ENCODE peak calls at places on chromosome 22, in eight cellular contexts. One of them, this sample, is unnamed.

GRCh38 chr22:27748355-27749168 is 53.0 kb downstream of the MN1 start:
- DNase-seq in thyroid gland: no peak
- DNase-seq in heart right ventricle: no peak
- DNase-seq in dorsolateral prefrontal cortex: no peak
- DNase-seq in cardiac fibroblast: peak
- DNase-seq in cardiac muscle cell: no peak
- DNase-seq in HFF-Myc: no peak
- DNase-seq in astrocyte of the spinal cord: peak
- DNase-seq in this sample: peak

GRCh38 chr22:46638601-46639431 is 18.6 kb downstream of the GRAMD4 start:
- DNase-seq in thyroid gland: peak
- DNase-seq in heart right ventricle: peak
- DNase-seq in dorsolateral prefrontal cortex: no peak
- DNase-seq in cardiac fibroblast: peak
- DNase-seq in cardiac muscle cell: no peak
- DNase-seq in HFF-Myc: no peak
- DNase-seq in astrocyte of the spinal cord: no peak
- DNase-seq in this sample: no peak

GRCh38 chr22:45073064-45073463 is 63.3 kb upstream of the PHF21B start:
- DNase-seq in thyroid gland: no peak
- DNase-seq in heart right ventricle: no peak
- DNase-seq in dorsolateral prefrontal cortex: no peak
- DNase-seq in cardiac fibroblast: no peak
- DNase-seq in cardiac muscle cell: no peak
- DNase-seq in HFF-Myc: no peak
- DNase-seq in astrocyte of the spinal cord: no peak
- DNase-seq in this sample: no peak

GRCh38 chr22:17305076-17305475 is 64.2 kb upstream of the CECR2 start:
- DNase-seq in thyroid gland: no peak
- DNase-seq in heart right ventricle: no peak
- DNase-seq in dorsolateral prefrontal cortex: no peak
- DNase-seq in cardiac fibroblast: no peak
- DNase-seq in cardiac muscle cell: no peak
- DNase-seq in HFF-Myc: no peak
- DNase-seq in astrocyte of the spinal cord: no peak
- DNase-seq in this sample: no peak

GRCh38 chr22:47123006-47123826 is 360.8 kb downstream of the TBC1D22A start:
- DNase-seq in thyroid gland: no peak
- DNase-seq in heart right ventricle: no peak
- DNase-seq in dorsolateral prefrontal cortex: no peak
- DNase-seq in cardiac fibroblast: no peak
- DNase-seq in cardiac muscle cell: no peak
- DNase-seq in HFF-Myc: no peak
- DNase-seq in astrocyte of the spinal cord: no peak
- DNase-seq in this sample: no peak

GRCh38 chr22:46376908-46377565 is 41.5 kb downstream of the TRMU start:
- DNase-seq in thyroid gland: no peak
- DNase-seq in heart right ventricle: peak
- DNase-seq in dorsolateral prefrontal cortex: no peak
- DNase-seq in cardiac fibroblast: no peak
- DNase-seq in cardiac muscle cell: no peak
- DNase-seq in HFF-Myc: no peak
- DNase-seq in astrocyte of the spinal cord: no peak
- DNase-seq in this sample: no peak

GRCh38 chr22:25845985-25846745 is 104.2 kb downstream of the MYO18B start:
- DNase-seq in thyroid gland: no peak
- DNase-seq in heart right ventricle: no peak
- DNase-seq in dorsolateral prefrontal cortex: no peak
- DNase-seq in cardiac fibroblast: peak
- DNase-seq in cardiac muscle cell: no peak
- DNase-seq in HFF-Myc: no peak
- DNase-seq in astrocyte of the spinal cord: no peak
- DNase-seq in this sample: no peak

GRCh38 chr22:28429711-28430110 is 249.9 kb downstream of the TTC28 start:
- DNase-seq in thyroid gland: no peak
- DNase-seq in heart right ventricle: no peak
- DNase-seq in dorsolateral prefrontal cortex: no peak
- DNase-seq in cardiac fibroblast: no peak
- DNase-seq in cardiac muscle cell: no peak
- DNase-seq in HFF-Myc: no peak
- DNase-seq in astrocyte of the spinal cord: no peak
- DNase-seq in this sample: no peak

GRCh38 chr22:18000441-18001039 is 23.8 kb downstream of the MICAL3 start:
- DNase-seq in thyroid gland: peak
- DNase-seq in heart right ventricle: no peak
- DNase-seq in dorsolateral prefrontal cortex: no peak
- DNase-seq in cardiac fibroblast: peak
- DNase-seq in cardiac muscle cell: peak
- DNase-seq in HFF-Myc: no peak
- DNase-seq in astrocyte of the spinal cord: no peak
- DNase-seq in this sample: no peak

GRCh38 chr22:29187831-29188230 is 17.9 kb upstream of the EMID1 start:
- DNase-seq in thyroid gland: no peak
- DNase-seq in heart right ventricle: no peak
- DNase-seq in dorsolateral prefrontal cortex: no peak
- DNase-seq in cardiac fibroblast: no peak
- DNase-seq in cardiac muscle cell: no peak
- DNase-seq in HFF-Myc: no peak
- DNase-seq in astrocyte of the spinal cord: no peak
- DNase-seq in this sample: no peak

GRCh38 chr22:21845558-21846452 is 21.6 kb downstream of the MAPK1 start:
- DNase-seq in thyroid gland: no peak
- DNase-seq in heart right ventricle: no peak
- DNase-seq in dorsolateral prefrontal cortex: no peak
- DNase-seq in cardiac fibroblast: no peak
- DNase-seq in cardiac muscle cell: no peak
- DNase-seq in HFF-Myc: no peak
- DNase-seq in astrocyte of the spinal cord: no peak
- DNase-seq in this sample: no peak

GRCh38 chr22:44003776-44004460 is 20.2 kb upstream of the PARVB start:
- DNase-seq in thyroid gland: no peak
- DNase-seq in heart right ventricle: no peak
- DNase-seq in dorsolateral prefrontal cortex: no peak
- DNase-seq in cardiac fibroblast: no peak
- DNase-seq in cardiac muscle cell: peak
- DNase-seq in HFF-Myc: no peak
- DNase-seq in astrocyte of the spinal cord: no peak
- DNase-seq in this sample: no peak

GRCh38 chr22:45310331-45311032 is 748 bp downstream of the FAM118A start:
- DNase-seq in thyroid gland: peak
- DNase-seq in heart right ventricle: no peak
- DNase-seq in dorsolateral prefrontal cortex: no peak
- DNase-seq in cardiac fibroblast: peak
- DNase-seq in cardiac muscle cell: no peak
- DNase-seq in HFF-Myc: no peak
- DNase-seq in astrocyte of the spinal cord: no peak
- DNase-seq in this sample: no peak

GRCh38 chr22:30247561-30247960 is 1.0 kb upstream of the LIF start:
- DNase-seq in thyroid gland: no peak
- DNase-seq in heart right ventricle: no peak
- DNase-seq in dorsolateral prefrontal cortex: no peak
- DNase-seq in cardiac fibroblast: no peak
- DNase-seq in cardiac muscle cell: no peak
- DNase-seq in HFF-Myc: no peak
- DNase-seq in astrocyte of the spinal cord: no peak
- DNase-seq in this sample: no peak

GRCh38 chr22:30247974-30248373 is 1.4 kb upstream of the LIF start:
- DNase-seq in thyroid gland: no peak
- DNase-seq in heart right ventricle: no peak
- DNase-seq in dorsolateral prefrontal cortex: no peak
- DNase-seq in cardiac fibroblast: no peak
- DNase-seq in cardiac muscle cell: no peak
- DNase-seq in HFF-Myc: no peak
- DNase-seq in astrocyte of the spinal cord: no peak
- DNase-seq in this sample: no peak

GRCh38 chr22:30248484-30248883 is 1.9 kb upstream of the LIF start:
- DNase-seq in thyroid gland: no peak
- DNase-seq in heart right ventricle: no peak
- DNase-seq in dorsolateral prefrontal cortex: no peak
- DNase-seq in cardiac fibroblast: no peak
- DNase-seq in cardiac muscle cell: no peak
- DNase-seq in HFF-Myc: no peak
- DNase-seq in astrocyte of the spinal cord: no peak
- DNase-seq in this sample: no peak

GRCh38 chr22:30245985-30246901 is at the start of gene LIF:
- DNase-seq in thyroid gland: no peak
- DNase-seq in heart right ventricle: no peak
- DNase-seq in dorsolateral prefrontal cortex: no peak
- DNase-seq in cardiac fibroblast: peak
- DNase-seq in cardiac muscle cell: peak
- DNase-seq in HFF-Myc: no peak
- DNase-seq in astrocyte of the spinal cord: peak
- DNase-seq in this sample: no peak

DNA sequence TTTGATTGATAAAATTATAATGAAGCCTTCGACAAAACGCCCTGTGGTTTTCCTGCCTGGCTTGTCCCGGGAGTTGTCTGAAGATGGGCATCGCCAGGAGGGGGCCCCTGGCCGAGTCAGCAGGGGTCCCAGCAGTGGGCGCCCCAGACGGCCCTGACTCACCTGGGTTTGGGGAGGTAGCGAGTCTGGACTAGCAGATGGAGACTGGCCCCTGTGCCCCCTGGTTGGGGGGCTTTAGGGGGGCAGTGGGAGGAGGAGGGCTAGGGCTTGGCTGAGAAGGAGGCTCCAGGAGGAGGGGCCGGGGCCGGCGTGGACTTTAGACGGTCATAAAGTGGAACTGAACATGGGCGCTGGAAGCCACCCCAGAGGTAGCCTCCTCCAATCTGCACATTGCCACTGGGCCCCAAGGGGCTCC is 410 bp upstream of the LIF start:
- DNase-seq in thyroid gland: no peak
- DNase-seq in heart right ventricle: no peak
- DNase-seq in dorsolateral prefrontal cortex: no peak
- DNase-seq in cardiac fibroblast: no peak
- DNase-seq in cardiac muscle cell: no peak
- DNase-seq in HFF-Myc: no peak
- DNase-seq in astrocyte of the spinal cord: no peak
- DNase-seq in this sample: no peak
- H3K4me3 ChIP-seq in thyroid gland: no peak
- H3K4me3 ChIP-seq in heart right ventricle: no peak
- H3K4me3 ChIP-seq in dorsolateral prefrontal cortex: no peak
- H3K4me3 ChIP-seq in cardiac fibroblast: no peak
- H3K4me3 ChIP-seq in cardiac muscle cell: no peak
- H3K4me3 ChIP-seq in HFF-Myc: peak
- H3K4me3 ChIP-seq in astrocyte of the spinal cord: peak
- H3K4me3 ChIP-seq in this sample: peak

DNA sequence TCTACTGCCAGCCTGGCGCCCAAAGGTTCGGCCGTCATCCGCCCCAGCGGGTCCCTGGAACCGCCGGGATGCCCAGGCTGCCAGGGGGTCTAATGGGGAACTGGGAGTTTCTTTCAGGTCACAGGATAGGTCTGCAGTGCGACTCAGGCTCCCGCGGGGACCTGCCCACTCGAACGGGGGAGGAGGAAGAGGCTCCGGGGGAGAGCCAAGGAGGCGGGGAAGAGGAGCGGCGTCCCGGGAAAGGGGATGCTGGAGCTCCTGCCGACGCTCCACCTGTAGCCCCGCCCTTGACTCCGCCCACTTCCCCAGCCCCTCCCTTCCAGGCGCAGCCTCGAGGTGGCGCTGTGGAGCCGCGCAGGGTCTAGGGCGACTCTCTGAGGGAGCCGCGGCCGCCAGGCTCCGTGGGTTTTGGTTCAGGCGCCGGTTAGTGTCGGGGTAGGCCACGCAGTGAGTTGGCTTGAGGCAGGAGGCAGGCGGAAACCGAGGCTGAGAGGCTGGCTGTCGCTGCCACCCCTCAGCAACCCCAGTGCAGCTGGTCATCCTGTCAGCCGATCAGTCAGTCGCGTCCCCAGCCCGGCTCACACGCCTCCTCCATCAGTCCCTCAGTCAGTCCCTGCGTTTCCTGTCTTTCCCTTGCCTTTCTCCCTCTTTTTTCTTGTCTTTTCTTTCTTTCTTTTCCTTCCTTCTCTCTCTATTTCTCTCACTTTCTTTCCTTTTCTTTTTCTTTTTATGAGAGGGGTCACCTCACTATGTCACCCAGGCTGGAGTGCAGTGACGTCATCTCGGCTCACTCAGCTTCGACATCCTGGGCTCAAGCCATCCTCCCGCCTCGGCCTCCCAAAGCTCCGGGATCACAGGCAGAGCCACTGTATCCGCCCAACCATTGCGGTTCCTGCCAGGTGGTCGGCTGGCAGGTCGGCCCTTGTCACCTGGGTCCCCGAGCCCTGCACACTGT is 26.4 kb downstream of the YWHAH start:
- DNase-seq in thyroid gland: peak
- DNase-seq in heart right ventricle: peak
- DNase-seq in dorsolateral prefrontal cortex: peak
- DNase-seq in cardiac fibroblast: peak
- DNase-seq in cardiac muscle cell: peak
- DNase-seq in HFF-Myc: no peak
- DNase-seq in astrocyte of the spinal cord: peak
- DNase-seq in this sample: no peak
- H3K4me3 ChIP-seq in thyroid gland: no peak
- H3K4me3 ChIP-seq in heart right ventricle: peak
- H3K4me3 ChIP-seq in dorsolateral prefrontal cortex: peak
- H3K4me3 ChIP-seq in cardiac fibroblast: peak
- H3K4me3 ChIP-seq in cardiac muscle cell: peak
- H3K4me3 ChIP-seq in HFF-Myc: peak
- H3K4me3 ChIP-seq in astrocyte of the spinal cord: peak
- H3K4me3 ChIP-seq in this sample: peak

GRCh38 chr22:49867303-49868250 is 13.9 kb downstream of the ZBED4 start:
- DNase-seq in thyroid gland: no peak
- DNase-seq in heart right ventricle: no peak
- DNase-seq in dorsolateral prefrontal cortex: no peak
- DNase-seq in cardiac fibroblast: no peak
- DNase-seq in cardiac muscle cell: no peak
- DNase-seq in HFF-Myc: no peak
- DNase-seq in astrocyte of the spinal cord: no peak
- DNase-seq in this sample: no peak
- H3K4me3 ChIP-seq in thyroid gland: no peak
- H3K4me3 ChIP-seq in heart right ventricle: no peak
- H3K4me3 ChIP-seq in dorsolateral prefrontal cortex: no peak
- H3K4me3 ChIP-seq in cardiac fibroblast: no peak
- H3K4me3 ChIP-seq in cardiac muscle cell: no peak
- H3K4me3 ChIP-seq in HFF-Myc: no peak
- H3K4me3 ChIP-seq in astrocyte of the spinal cord: no peak
- H3K4me3 ChIP-seq in this sample: no peak

DNA sequence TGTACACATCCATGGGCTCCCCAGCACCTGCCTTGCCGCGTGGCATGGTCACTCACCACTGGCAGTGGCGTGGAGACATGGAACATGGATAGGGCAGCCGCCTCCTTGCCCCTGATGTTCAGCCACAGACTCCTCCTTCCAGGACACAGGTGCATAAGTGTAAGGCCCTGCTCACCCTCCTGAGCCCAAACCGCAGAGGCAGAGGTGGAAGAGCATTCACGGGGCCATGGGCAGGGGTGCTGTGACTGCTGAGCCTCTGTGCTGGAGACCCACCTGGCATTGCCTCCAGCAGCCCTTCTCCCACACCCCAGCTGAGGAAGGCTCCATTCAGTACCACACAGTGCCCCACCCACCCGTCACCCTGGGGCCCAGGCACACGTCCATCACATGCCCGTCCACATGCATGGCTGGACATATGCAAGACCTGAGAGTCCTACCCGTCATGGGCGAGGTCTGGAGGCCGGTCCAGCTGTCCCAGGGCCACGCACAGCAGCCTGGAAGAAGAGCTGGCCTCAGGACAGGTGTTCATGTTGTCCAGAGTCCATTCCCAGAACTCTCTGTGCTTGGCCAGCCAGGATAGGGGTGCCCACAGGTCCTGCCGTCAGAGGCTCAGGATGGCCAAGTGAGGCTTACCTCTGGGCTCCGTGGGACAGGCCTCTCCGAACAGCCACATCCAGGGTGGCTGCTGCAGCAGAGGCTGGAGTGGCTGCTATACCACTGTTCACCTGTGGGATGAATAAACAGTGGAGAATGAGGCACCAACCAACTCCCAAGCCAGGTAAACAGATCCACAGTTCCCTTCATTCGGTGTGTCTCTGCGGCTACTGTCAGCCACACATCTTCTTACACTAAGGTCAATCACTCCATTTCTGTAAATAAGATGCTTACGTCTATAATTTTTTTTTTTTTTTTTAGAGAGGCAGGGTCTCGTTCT is 1.7 kb upstream of the TUBGCP6 start:
- DNase-seq in thyroid gland: no peak
- DNase-seq in heart right ventricle: no peak
- DNase-seq in dorsolateral prefrontal cortex: no peak
- DNase-seq in cardiac fibroblast: no peak
- DNase-seq in cardiac muscle cell: no peak
- DNase-seq in HFF-Myc: no peak
- DNase-seq in astrocyte of the spinal cord: no peak
- DNase-seq in this sample: no peak
- H3K4me3 ChIP-seq in thyroid gland: no peak
- H3K4me3 ChIP-seq in heart right ventricle: no peak
- H3K4me3 ChIP-seq in dorsolateral prefrontal cortex: no peak
- H3K4me3 ChIP-seq in cardiac fibroblast: no peak
- H3K4me3 ChIP-seq in cardiac muscle cell: no peak
- H3K4me3 ChIP-seq in HFF-Myc: peak
- H3K4me3 ChIP-seq in astrocyte of the spinal cord: no peak
- H3K4me3 ChIP-seq in this sample: no peak

This sample was measured in retinal pigment epithelial cell.